ENCODE peak calls at places on chromosomes 1 and 21, in five cellular contexts. W is GM23248, R is neural progenitor cell, D is MM.1S, J is OCI-LY7. B is an unnamed sample.

GRCh38 chr21:46667735-46668380 is 32.4 kb downstream of the PRMT2 start:
- DNase-seq in W (peak; percentile 57), R (peak; percentile 79), D (no peak), J (no peak), B (peak; percentile 41)

GRCh38 chr1:154698320-154699096 is 90.5 kb upstream of the ADAR start:
- DNase-seq in W (peak; percentile 4), R (peak; percentile 22), D (peak; percentile 36), J (no peak), B (peak; percentile 66)

GRCh38 chr1:225445644-225446297 is 17.9 kb upstream of the LBR start:
- DNase-seq in W (no peak), R (no peak), D (no peak), J (no peak), B (no peak)

GRCh38 chr1:207919523-207920210 is 8.7 kb upstream of the CD34 start:
- DNase-seq in W (peak; percentile 56), R (no peak), D (no peak), J (no peak), B (no peak)

GRCh38 chr1:171310661-171311087 is 3.3 kb upstream of the FMO4 start:
- DNase-seq in W (no peak), R (peak; percentile 19), D (no peak), J (no peak), B (no peak)

GRCh38 chr1:186519981-186520380 is 59.1 kb upstream of the PDC start:
- DNase-seq in W (no peak), R (no peak), D (no peak), J (no peak), B (no peak)

GRCh38 chr1:227161470-227161869 is 156.8 kb downstream of the CDC42BPA start:
- DNase-seq in W (no peak), R (no peak), D (no peak), J (no peak), B (no peak)

GRCh38 chr1:203127672-203128611 is at the start of gene ADORA1:
- DNase-seq in W (peak; percentile 88), R (peak; percentile 87), D (peak; percentile 73), J (no peak), B (peak; percentile 89)

GRCh38 chr1:147808025-147808424 is 47.6 kb upstream of the GJA5 start:
- DNase-seq in W (peak; percentile 4), R (no peak), D (no peak), J (no peak), B (peak; percentile 38)

GRCh38 chr1:39409055-39409816 is 82.2 kb upstream of the BMP8A start:
- DNase-seq in W (peak; percentile 77), R (peak; percentile 67), D (peak; percentile 26), J (no peak), B (peak; percentile 58)

GRCh38 chr1:246569248-246570238 is 3.3 kb downstream of the CNST start:
- DNase-seq in W (peak; percentile 74), R (no peak), D (no peak), J (no peak), B (no peak)

GRCh38 chr1:196609114-196609737 is 986 bp upstream of the KCNT2 start:
- DNase-seq in W (peak; percentile 20), R (peak; percentile 75), D (no peak), J (no peak), B (no peak)

GRCh38 chr1:32771561-32772280 is 45.4 kb downstream of the YARS1 start:
- DNase-seq in W (no peak), R (no peak), D (no peak), J (no peak), B (no peak)

GRCh38 chr1:48329905-48330304 is 107.4 kb downstream of the SLC5A9 start:
- DNase-seq in W (no peak), R (no peak), D (no peak), J (no peak), B (no peak)

GRCh38 chr21:16942703-16943102 is 570.1 kb upstream of the CXADR start:
- DNase-seq in W (peak; percentile 46), R (peak; percentile 63), D (peak; percentile 43), J (no peak), B (peak; percentile 42)

DNA sequence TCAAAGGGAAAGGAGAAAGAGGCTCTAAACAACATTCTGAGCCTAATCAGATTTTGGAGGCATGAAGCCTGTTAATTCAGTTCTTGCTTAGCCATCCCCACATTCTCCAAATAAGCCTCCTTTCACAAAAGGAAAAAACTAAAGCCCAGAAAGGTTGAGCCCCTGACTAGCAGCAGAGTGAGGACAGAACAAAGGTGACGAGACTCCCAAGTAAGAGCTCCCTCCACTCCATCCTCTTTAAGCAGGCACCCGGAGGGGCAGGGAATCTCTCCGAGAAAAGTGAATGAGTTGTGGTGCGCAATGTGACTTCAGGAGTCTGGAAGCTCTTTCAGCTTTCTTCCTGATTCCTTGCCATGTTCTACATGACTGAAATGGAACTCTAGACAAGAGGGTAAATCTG is 43.4 kb upstream of the MYBPHL start:
- DNase-seq in W (no peak), R (peak; percentile 81), D (no peak), J (no peak), B (no peak)
- H3K27ac ChIP-seq in W (no peak overlapping the region), R (peak overlapping the region; percentile 95), D (no peak overlapping the region), J (no peak overlapping the region), B (no peak overlapping the region)

DNA sequence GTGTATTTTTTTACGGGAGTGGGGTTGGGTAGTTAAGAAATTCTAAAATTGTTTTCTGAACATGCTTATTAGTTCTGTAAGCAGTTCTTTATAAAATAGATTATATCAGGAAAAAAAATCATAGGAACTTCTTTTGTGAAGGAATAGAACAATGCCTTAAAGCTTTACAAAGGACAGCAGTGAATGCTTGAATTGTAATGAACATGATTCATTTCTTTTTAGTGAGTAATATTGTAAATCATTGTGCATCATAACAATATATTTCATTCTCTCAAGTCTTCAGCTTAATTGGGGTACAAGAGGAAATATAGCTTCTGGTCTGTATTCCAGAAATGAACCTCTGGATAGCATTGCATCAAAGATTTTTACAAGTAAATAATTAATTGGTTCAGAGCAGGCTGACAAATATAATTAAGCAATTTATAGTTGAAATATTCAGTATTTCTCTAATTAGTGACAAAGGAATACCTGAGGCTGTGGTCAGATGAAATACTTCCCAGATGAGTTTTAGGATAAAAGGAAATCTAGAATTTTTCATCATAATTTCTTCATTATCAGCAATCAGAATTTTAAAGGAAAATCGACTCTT is 112.6 kb downstream of the NEK7 start:
- DNase-seq in W (peak; percentile 47), R (no peak), D (no peak), J (no peak), B (no peak)
- TF ChIP-seq EZH2phosphoT487 in W (no peak), R (no peak), D (no peak), J (no peak), B (no peak)

GRCh38 chr1:68493193-68493592 is 3.7 kb downstream of the DEPDC1 start:
- DNase-seq in W (no peak), R (no peak), D (no peak), J (no peak), B (no peak)

GRCh38 chr1:68496680-68497357 is at the start of gene DEPDC1:
- DNase-seq in W (peak; percentile 99), R (peak; percentile 99), D (peak; percentile 94), J (peak; percentile 90), B (peak; percentile 97)

GRCh38 chr1:68495968-68496679 is 758 bp downstream of the DEPDC1 start:
- DNase-seq in W (peak; percentile 19), R (peak; percentile 13), D (peak; percentile 39), J (peak; percentile 49), B (no peak)

GRCh38 chr1:68495532-68495931 is 1.4 kb downstream of the DEPDC1 start:
- DNase-seq in W (peak; percentile 4), R (no peak), D (no peak), J (no peak), B (peak; percentile 23)

GRCh38 chr1:68497358-68497698 is 446 bp upstream of the DEPDC1 start:
- DNase-seq in W (no peak), R (no peak), D (no peak), J (no peak), B (no peak)
- H3K27ac ChIP-seq in W (no peak overlapping the region), R (no peak overlapping the region), D (peak overlapping the region; percentile 28), J (no peak overlapping the region), B (no peak overlapping the region)

DNA sequence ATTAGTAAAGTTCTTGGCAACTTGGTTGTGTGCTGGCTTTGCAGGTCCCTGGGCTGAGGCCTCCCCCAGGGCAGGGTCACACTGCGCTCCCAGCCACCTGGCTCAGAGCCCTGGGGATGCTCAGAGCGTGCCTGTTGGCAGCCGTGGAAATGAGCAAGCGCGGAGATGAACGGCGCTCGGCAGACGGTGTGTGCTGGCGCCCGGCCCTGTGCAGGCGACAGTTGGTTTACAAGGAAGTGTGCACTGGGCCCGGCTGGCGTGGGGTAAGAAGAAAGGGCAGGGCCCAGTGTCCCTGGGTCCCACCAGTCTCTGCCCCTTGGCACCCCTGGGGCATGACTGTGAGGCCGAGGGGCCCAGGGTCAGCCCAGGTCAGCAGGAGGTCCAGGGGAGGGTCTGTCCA is 25.7 kb upstream of the PEX10 start:
- DNase-seq in W (peak; percentile 36), R (no peak), D (no peak), J (no peak), B (no peak)
- TF ChIP-seq EZH2phosphoT487 in W (no peak), R (no peak), D (no peak), J (no peak), B (no peak)

DNA sequence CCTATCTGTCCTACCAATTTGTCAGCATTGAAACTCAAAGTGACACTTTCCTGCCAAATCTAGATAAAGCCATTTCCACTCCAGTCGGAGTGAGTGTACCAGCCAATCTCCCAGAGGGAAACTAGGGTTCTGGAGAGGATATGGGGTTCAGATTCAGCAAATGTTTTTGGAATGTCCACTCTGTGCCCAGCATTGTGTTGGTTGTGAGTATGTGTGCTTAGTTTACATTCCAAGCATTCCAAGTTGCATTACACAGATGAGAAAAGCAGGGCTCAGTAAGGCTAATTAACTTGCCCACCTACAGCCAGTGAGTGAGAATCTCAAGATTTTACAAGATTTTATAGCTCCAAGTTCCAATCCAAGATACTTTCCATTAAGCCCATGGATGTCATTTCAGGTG is 26.4 kb upstream of the RGS16 start:
- DNase-seq in W (no peak), R (peak; percentile 48), D (no peak), J (no peak), B (no peak)
- H3K27ac ChIP-seq in W (no peak overlapping the region), R (peak overlapping the region; percentile 38), D (no peak overlapping the region), J (peak overlapping the region; percentile 52), B (no peak overlapping the region)

GRCh38 chr1:14580986-14581385 is 17.5 kb upstream of the KAZN start:
- DNase-seq in W (no peak), R (no peak), D (no peak), J (no peak), B (no peak)
- TF ChIP-seq EZH2phosphoT487 in W (no peak), R (no peak), D (no peak), J (no peak), B (no peak)